ENCODE peak calls at places on chromosomes 13 and 19, in ten cellular contexts. One of them, this sample, is unnamed.

GRCh38 chr13:23945612-23946011 is 48.3 kb upstream of the C1QTNF9B start:
- DNase-seq in prostate gland: no peak
- DNase-seq in ovary: no peak
- DNase-seq in heart right ventricle: no peak
- DNase-seq in Caco-2: no peak
- DNase-seq in fibroblast of lung: no peak
- DNase-seq in cardiac fibroblast: no peak
- DNase-seq in IMR-90: no peak
- DNase-seq in dorsolateral prefrontal cortex: no peak
- DNase-seq in astrocyte of the cerebellum: no peak
- DNase-seq in this sample: no peak

GRCh38 chr19:49860716-49861100 is 6.7 kb downstream of the PNKP start:
- DNase-seq in prostate gland: no peak
- DNase-seq in ovary: no peak
- DNase-seq in heart right ventricle: no peak
- DNase-seq in Caco-2: no peak
- DNase-seq in fibroblast of lung: no peak
- DNase-seq in cardiac fibroblast: no peak
- DNase-seq in IMR-90: no peak
- DNase-seq in dorsolateral prefrontal cortex: no peak
- DNase-seq in astrocyte of the cerebellum: no peak
- DNase-seq in this sample: no peak

GRCh38 chr19:35278578-35279284 is 3.6 kb upstream of the HAMP start:
- DNase-seq in prostate gland: no peak
- DNase-seq in ovary: peak
- DNase-seq in heart right ventricle: no peak
- DNase-seq in Caco-2: no peak
- DNase-seq in fibroblast of lung: no peak
- DNase-seq in cardiac fibroblast: no peak
- DNase-seq in IMR-90: no peak
- DNase-seq in dorsolateral prefrontal cortex: no peak
- DNase-seq in astrocyte of the cerebellum: no peak
- DNase-seq in this sample: no peak

GRCh38 chr13:112776971-112777370 is 87.1 kb downstream of the ATP11A start:
- DNase-seq in prostate gland: no peak
- DNase-seq in ovary: peak
- DNase-seq in heart right ventricle: no peak
- DNase-seq in Caco-2: peak
- DNase-seq in fibroblast of lung: no peak
- DNase-seq in cardiac fibroblast: no peak
- DNase-seq in IMR-90: no peak
- DNase-seq in dorsolateral prefrontal cortex: no peak
- DNase-seq in astrocyte of the cerebellum: no peak
- DNase-seq in this sample: no peak

GRCh38 chr19:906480-906879 is 6.5 kb downstream of the R3HDM4 start:
- DNase-seq in prostate gland: no peak
- DNase-seq in ovary: no peak
- DNase-seq in heart right ventricle: no peak
- DNase-seq in Caco-2: no peak
- DNase-seq in fibroblast of lung: no peak
- DNase-seq in cardiac fibroblast: no peak
- DNase-seq in IMR-90: no peak
- DNase-seq in dorsolateral prefrontal cortex: no peak
- DNase-seq in astrocyte of the cerebellum: no peak
- DNase-seq in this sample: no peak

GRCh38 chr13:45786293-45786920 is 65.1 kb downstream of the SIAH3 start:
- DNase-seq in prostate gland: no peak
- DNase-seq in ovary: no peak
- DNase-seq in heart right ventricle: no peak
- DNase-seq in Caco-2: no peak
- DNase-seq in fibroblast of lung: no peak
- DNase-seq in cardiac fibroblast: no peak
- DNase-seq in IMR-90: no peak
- DNase-seq in dorsolateral prefrontal cortex: no peak
- DNase-seq in astrocyte of the cerebellum: no peak
- DNase-seq in this sample: no peak

GRCh38 chr19:5430237-5430636 is 25.0 kb upstream of the ZNRF4 start:
- DNase-seq in prostate gland: no peak
- DNase-seq in ovary: no peak
- DNase-seq in heart right ventricle: no peak
- DNase-seq in Caco-2: no peak
- DNase-seq in fibroblast of lung: no peak
- DNase-seq in cardiac fibroblast: no peak
- DNase-seq in IMR-90: no peak
- DNase-seq in dorsolateral prefrontal cortex: no peak
- DNase-seq in astrocyte of the cerebellum: no peak
- DNase-seq in this sample: no peak

GRCh38 chr13:47901451-47901850 is 99.6 kb downstream of the SUCLA2 start:
- DNase-seq in prostate gland: no peak
- DNase-seq in ovary: no peak
- DNase-seq in heart right ventricle: no peak
- DNase-seq in Caco-2: no peak
- DNase-seq in fibroblast of lung: peak
- DNase-seq in cardiac fibroblast: no peak
- DNase-seq in IMR-90: peak
- DNase-seq in dorsolateral prefrontal cortex: no peak
- DNase-seq in astrocyte of the cerebellum: peak
- DNase-seq in this sample: peak

GRCh38 chr13:101382086-101382485 is 34.2 kb downstream of the NALCN start:
- DNase-seq in prostate gland: no peak
- DNase-seq in ovary: no peak
- DNase-seq in heart right ventricle: no peak
- DNase-seq in Caco-2: no peak
- DNase-seq in fibroblast of lung: no peak
- DNase-seq in cardiac fibroblast: no peak
- DNase-seq in IMR-90: no peak
- DNase-seq in dorsolateral prefrontal cortex: no peak
- DNase-seq in astrocyte of the cerebellum: no peak
- DNase-seq in this sample: no peak

GRCh38 chr19:4213116-4213515 is 16.2 kb upstream of the EBI3 start:
- DNase-seq in prostate gland: no peak
- DNase-seq in ovary: no peak
- DNase-seq in heart right ventricle: no peak
- DNase-seq in Caco-2: no peak
- DNase-seq in fibroblast of lung: no peak
- DNase-seq in cardiac fibroblast: no peak
- DNase-seq in IMR-90: no peak
- DNase-seq in dorsolateral prefrontal cortex: no peak
- DNase-seq in astrocyte of the cerebellum: no peak
- DNase-seq in this sample: no peak

GRCh38 chr13:88761145-88761544 is 1090.0 kb downstream of the SLITRK5 start:
- DNase-seq in prostate gland: no peak
- DNase-seq in ovary: no peak
- DNase-seq in heart right ventricle: no peak
- DNase-seq in Caco-2: no peak
- DNase-seq in fibroblast of lung: no peak
- DNase-seq in cardiac fibroblast: no peak
- DNase-seq in IMR-90: no peak
- DNase-seq in dorsolateral prefrontal cortex: no peak
- DNase-seq in astrocyte of the cerebellum: no peak
- DNase-seq in this sample: no peak

DNA sequence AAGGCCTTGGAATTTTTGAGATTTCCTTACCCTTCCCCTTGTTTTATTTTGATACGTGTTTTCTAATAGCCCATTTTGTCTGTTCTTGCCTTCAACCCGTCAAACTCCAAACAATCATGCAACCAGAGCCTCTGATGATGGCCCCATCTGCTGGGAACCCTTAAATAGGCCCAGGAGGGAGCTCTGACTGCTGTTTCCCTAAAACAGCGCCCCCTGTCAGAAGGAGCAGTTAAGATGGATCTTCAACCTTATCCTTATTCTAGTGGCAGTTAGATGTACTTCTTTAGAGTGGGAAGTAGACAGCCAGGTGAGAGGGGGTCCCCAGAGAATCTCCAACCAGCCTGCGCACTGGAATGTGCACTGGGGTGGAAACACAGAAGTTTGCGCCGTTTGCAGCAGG is 1031.0 kb upstream of the PCDH9 start:
- DNase-seq in prostate gland: no peak
- DNase-seq in ovary: no peak
- DNase-seq in heart right ventricle: no peak
- DNase-seq in Caco-2: no peak
- DNase-seq in fibroblast of lung: no peak
- DNase-seq in cardiac fibroblast: no peak
- DNase-seq in IMR-90: no peak
- DNase-seq in dorsolateral prefrontal cortex: no peak
- DNase-seq in astrocyte of the cerebellum: no peak
- DNase-seq in this sample: no peak
- TF ChIP-seq CTCF in prostate gland: no peak
- TF ChIP-seq CTCF in ovary: no peak
- TF ChIP-seq CTCF in heart right ventricle: no peak
- TF ChIP-seq CTCF in Caco-2: no peak
- TF ChIP-seq CTCF in fibroblast of lung: no peak
- TF ChIP-seq CTCF in cardiac fibroblast: no peak
- TF ChIP-seq CTCF in IMR-90: no peak
- TF ChIP-seq CTCF in dorsolateral prefrontal cortex: no peak
- TF ChIP-seq CTCF in astrocyte of the cerebellum: no peak
- TF ChIP-seq CTCF in this sample: peak

GRCh38 chr19:55069137-55069858 is 6.3 kb upstream of the RDH13 start:
- DNase-seq in prostate gland: peak
- DNase-seq in ovary: no peak
- DNase-seq in heart right ventricle: no peak
- DNase-seq in Caco-2: peak
- DNase-seq in fibroblast of lung: peak
- DNase-seq in cardiac fibroblast: peak
- DNase-seq in IMR-90: no peak
- DNase-seq in dorsolateral prefrontal cortex: no peak
- DNase-seq in astrocyte of the cerebellum: no peak
- DNase-seq in this sample: peak

GRCh38 chr19:55068803-55069136 is 5.8 kb upstream of the RDH13 start:
- DNase-seq in prostate gland: no peak
- DNase-seq in ovary: no peak
- DNase-seq in heart right ventricle: no peak
- DNase-seq in Caco-2: no peak
- DNase-seq in fibroblast of lung: no peak
- DNase-seq in cardiac fibroblast: no peak
- DNase-seq in IMR-90: no peak
- DNase-seq in dorsolateral prefrontal cortex: no peak
- DNase-seq in astrocyte of the cerebellum: no peak
- DNase-seq in this sample: no peak

GRCh38 chr19:55067869-55068268 is 4.9 kb upstream of the RDH13 start:
- DNase-seq in prostate gland: no peak
- DNase-seq in ovary: no peak
- DNase-seq in heart right ventricle: no peak
- DNase-seq in Caco-2: no peak
- DNase-seq in fibroblast of lung: no peak
- DNase-seq in cardiac fibroblast: no peak
- DNase-seq in IMR-90: no peak
- DNase-seq in dorsolateral prefrontal cortex: no peak
- DNase-seq in astrocyte of the cerebellum: no peak
- DNase-seq in this sample: no peak

GRCh38 chr19:55070755-55071502 is 4.7 kb upstream of the EPS8L1 start:
- DNase-seq in prostate gland: peak
- DNase-seq in ovary: no peak
- DNase-seq in heart right ventricle: no peak
- DNase-seq in Caco-2: peak
- DNase-seq in fibroblast of lung: peak
- DNase-seq in cardiac fibroblast: peak
- DNase-seq in IMR-90: peak
- DNase-seq in dorsolateral prefrontal cortex: no peak
- DNase-seq in astrocyte of the cerebellum: no peak
- DNase-seq in this sample: peak

DNA sequence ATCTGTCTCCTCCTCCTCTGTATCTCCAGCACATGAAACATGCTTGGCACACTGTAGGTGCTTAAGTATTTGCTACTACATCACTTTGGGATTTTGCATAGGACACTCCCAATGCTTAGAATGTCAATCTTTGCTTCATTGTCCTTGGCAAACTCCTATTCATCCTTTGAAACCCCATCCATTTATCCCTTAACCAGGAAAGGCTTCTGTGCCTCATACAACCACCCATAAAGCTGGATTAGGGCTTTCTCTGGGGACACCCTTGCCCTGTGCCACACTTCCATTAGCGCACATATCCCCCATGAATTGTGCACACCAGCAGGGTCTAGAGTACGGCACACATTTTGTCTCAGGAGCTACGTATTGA is 5.8 kb upstream of the EPS8L1 start:
- DNase-seq in prostate gland: no peak
- DNase-seq in ovary: no peak
- DNase-seq in heart right ventricle: no peak
- DNase-seq in Caco-2: no peak
- DNase-seq in fibroblast of lung: no peak
- DNase-seq in cardiac fibroblast: no peak
- DNase-seq in IMR-90: no peak
- DNase-seq in dorsolateral prefrontal cortex: no peak
- DNase-seq in astrocyte of the cerebellum: no peak
- DNase-seq in this sample: no peak
- H3K4me3 ChIP-seq in prostate gland: no peak
- H3K4me3 ChIP-seq in ovary: no peak
- H3K4me3 ChIP-seq in heart right ventricle: no peak
- H3K4me3 ChIP-seq in Caco-2: peak
- H3K4me3 ChIP-seq in fibroblast of lung: no peak
- H3K4me3 ChIP-seq in cardiac fibroblast: no peak
- H3K4me3 ChIP-seq in IMR-90: no peak
- H3K4me3 ChIP-seq in dorsolateral prefrontal cortex: no peak
- H3K4me3 ChIP-seq in astrocyte of the cerebellum: no peak
- H3K4me3 ChIP-seq in this sample: no peak

DNA sequence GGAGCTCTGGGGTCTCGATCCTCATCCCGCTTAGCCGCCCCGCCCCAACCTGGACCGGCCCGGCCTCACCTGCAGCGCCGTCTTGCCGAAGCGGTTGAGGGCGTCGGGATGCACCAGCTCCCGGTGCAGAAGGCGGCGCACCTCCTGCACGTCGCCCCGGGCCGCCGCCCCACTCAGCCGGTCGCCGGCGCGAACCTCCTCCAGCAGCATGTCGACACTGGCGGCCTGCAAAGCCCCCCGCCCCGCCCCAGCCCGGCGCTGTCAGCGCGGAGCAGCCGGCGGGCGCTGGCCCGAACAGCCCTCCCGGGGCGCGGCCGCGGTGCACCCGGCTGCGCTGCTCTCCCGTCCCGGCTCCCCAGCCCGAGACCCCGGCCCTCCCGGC is 344 bp downstream of the CDKN2D start:
- DNase-seq in prostate gland: no peak
- DNase-seq in ovary: no peak
- DNase-seq in heart right ventricle: no peak
- DNase-seq in Caco-2: peak
- DNase-seq in fibroblast of lung: no peak
- DNase-seq in cardiac fibroblast: no peak
- DNase-seq in IMR-90: no peak
- DNase-seq in dorsolateral prefrontal cortex: no peak
- DNase-seq in astrocyte of the cerebellum: no peak
- DNase-seq in this sample: peak
- TF ChIP-seq CTCF in prostate gland: no peak
- TF ChIP-seq CTCF in ovary: no peak
- TF ChIP-seq CTCF in heart right ventricle: no peak
- TF ChIP-seq CTCF in Caco-2: no peak
- TF ChIP-seq CTCF in fibroblast of lung: no peak
- TF ChIP-seq CTCF in cardiac fibroblast: no peak
- TF ChIP-seq CTCF in IMR-90: no peak
- TF ChIP-seq CTCF in dorsolateral prefrontal cortex: no peak
- TF ChIP-seq CTCF in astrocyte of the cerebellum: no peak
- TF ChIP-seq CTCF in this sample: no peak

DNA sequence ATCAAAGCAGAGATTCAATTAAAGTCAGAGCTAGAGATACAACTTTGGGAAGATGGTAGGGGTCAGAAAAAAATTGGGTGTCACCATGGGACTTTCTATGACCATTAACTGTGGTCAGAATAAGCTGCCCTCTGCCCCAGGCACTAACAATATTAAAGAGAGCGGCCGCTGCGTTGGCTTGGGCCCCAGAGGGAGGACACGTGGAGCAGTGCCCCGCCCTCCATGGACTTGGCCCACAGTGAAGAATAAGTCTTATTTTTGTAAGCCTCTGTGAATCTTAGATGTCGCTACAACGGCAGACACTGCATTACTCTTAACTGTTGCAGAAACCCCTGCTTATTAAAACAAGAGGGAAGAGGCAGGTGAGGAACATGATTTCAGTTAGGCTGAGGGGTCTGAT is 172.7 kb downstream of the UQCRFS1 start:
- DNase-seq in prostate gland: no peak
- DNase-seq in ovary: peak
- DNase-seq in heart right ventricle: no peak
- DNase-seq in Caco-2: no peak
- DNase-seq in fibroblast of lung: no peak
- DNase-seq in cardiac fibroblast: no peak
- DNase-seq in IMR-90: no peak
- DNase-seq in dorsolateral prefrontal cortex: no peak
- DNase-seq in astrocyte of the cerebellum: no peak
- DNase-seq in this sample: no peak
- H3K4me3 ChIP-seq in prostate gland: no peak
- H3K4me3 ChIP-seq in ovary: no peak
- H3K4me3 ChIP-seq in heart right ventricle: no peak
- H3K4me3 ChIP-seq in Caco-2: no peak
- H3K4me3 ChIP-seq in fibroblast of lung: no peak
- H3K4me3 ChIP-seq in cardiac fibroblast: no peak
- H3K4me3 ChIP-seq in IMR-90: no peak
- H3K4me3 ChIP-seq in dorsolateral prefrontal cortex: no peak
- H3K4me3 ChIP-seq in astrocyte of the cerebellum: no peak
- H3K4me3 ChIP-seq in this sample: no peak